ENCODE peak calls at places on chromosomes 2 and 18, in seven cellular contexts. N, O, U, G, Z, F and B are unnamed samples.

GRCh38 chr18:13313006-13313661 is 94.6 kb downstream of the LDLRAD4 start:
- DNase-seq in Z (no peak), U (no peak), O (no peak), G (no peak), F (no peak), N (no peak), B (no peak)

GRCh38 chr18:495017-495416 is 5.5 kb downstream of the COLEC12 start:
- DNase-seq in Z (no peak), F (no peak), O (no peak), N (no peak), G (no peak), U (no peak), B (no peak)

GRCh38 chr2:20351555-20352229 is 1.0 kb upstream of the PUM2 start:
- DNase-seq in O (peak; percentile 72), G (peak; percentile 49), U (no peak), Z (no peak), N (no peak), F (peak; percentile 33), B (no peak)

GRCh38 chr2:59354498-59354897 is 1113.4 kb upstream of the FANCL start:
- DNase-seq in O (no peak), N (no peak), Z (no peak), U (no peak), F (no peak), G (no peak), B (no peak)

GRCh38 chr18:48819781-48820482 is 130.8 kb downstream of the SMAD7 start:
- DNase-seq in G (no peak), O (no peak), N (no peak), Z (no peak), F (peak; percentile 1), U (peak; percentile 53), B (peak; percentile 44)

GRCh38 chr2:88481937-88482336 is 29.4 kb upstream of the FOXI3 start:
- DNase-seq in F (no peak), U (no peak), G (peak; percentile 85), Z (peak; percentile 24), N (peak; percentile 9), O (peak; percentile 3), B (no peak)

GRCh38 chr2:15756882-15757819 is 165.5 kb downstream of the DDX1 start:
- DNase-seq in Z (no peak), U (no peak), G (no peak), F (no peak), N (no peak), O (no peak), B (no peak)

GRCh38 chr18:10264260-10264659 is 190.2 kb upstream of the APCDD1 start:
- DNase-seq in O (no peak), G (no peak), Z (no peak), F (no peak), U (no peak), N (no peak), B (no peak)

GRCh38 chr2:94869131-94869530 is 2.1 kb upstream of the TEKT4 start:
- DNase-seq in U (no peak), F (no peak), O (no peak), G (no peak), Z (no peak), N (no peak), B (no peak)

GRCh38 chr2:227453810-227454209 is 18.1 kb upstream of the AGFG1 start:
- DNase-seq in U (no peak), Z (no peak), O (no peak), G (no peak), N (no peak), F (no peak), B (no peak)

GRCh38 chr2:236843604-236844003 is 242.1 kb upstream of the COPS8 start:
- DNase-seq in G (no peak), Z (no peak), O (no peak), F (no peak), U (no peak), N (no peak), B (no peak)

GRCh38 chr18:63051928-63052327 is 267.6 kb downstream of the BCL2 start:
- DNase-seq in G (no peak), F (no peak), Z (no peak), U (no peak), O (no peak), N (no peak), B (no peak)

GRCh38 chr2:156679820-156680219 is 243.6 kb downstream of the GPD2 start:
- DNase-seq in Z (no peak), U (no peak), O (no peak), N (no peak), F (no peak), G (no peak), B (no peak)

GRCh38 chr2:203804766-203805484 is 62.6 kb upstream of the CTLA4 start:
- DNase-seq in N (no peak), O (no peak), U (no peak), Z (peak; percentile 74), G (no peak), F (no peak), B (no peak)

GRCh38 chr2:129011466-129012061 is 692.9 kb upstream of the HS6ST1 start:
- DNase-seq in N (no peak), G (no peak), Z (no peak), O (no peak), U (no peak), F (no peak), B (no peak)

GRCh38 chr2:220619525-220620267 is 952.4 kb downstream of the EPHA4 start:
- DNase-seq in N (no peak), G (peak; percentile 96), F (no peak), Z (no peak), U (no peak), O (no peak), B (no peak)

DNA sequence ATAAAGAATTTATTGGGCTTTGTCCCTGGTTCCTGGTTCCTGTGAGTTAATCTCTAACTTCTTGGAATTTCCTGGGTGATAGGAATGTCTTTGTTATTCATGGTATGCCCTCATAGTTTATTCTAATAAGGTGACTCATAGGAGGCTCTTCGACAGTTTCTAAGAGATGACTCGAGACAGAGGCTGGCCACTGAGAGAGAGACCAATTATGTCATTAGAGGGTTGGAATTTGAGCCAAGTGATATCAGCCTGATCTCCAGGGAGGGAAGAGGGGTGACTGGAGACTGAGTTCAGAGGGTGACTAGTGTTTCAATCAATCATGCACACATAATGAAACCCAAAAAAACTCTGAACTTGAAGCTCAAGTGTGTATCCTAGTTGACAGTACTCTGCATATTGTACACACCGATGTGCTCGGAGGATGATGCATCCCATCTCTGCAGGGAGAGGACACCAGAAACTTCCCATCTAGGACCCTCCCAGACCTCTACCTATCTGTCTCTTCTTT is 185.7 kb downstream of the MTCL1 start:
- DNase-seq in O (peak; percentile 41), G (peak; percentile 99), N (peak; percentile 92), F (no peak), U (no peak), Z (peak; percentile 92), B (no peak)
- H3K27ac ChIP-seq in O (peak overlapping the region; percentile 78), G (peak overlapping the region; percentile 51), N (peak overlapping the region; percentile 68), F (no peak overlapping the region), U (no peak overlapping the region), Z (peak overlapping the region; percentile 44), B (no peak overlapping the region)

DNA sequence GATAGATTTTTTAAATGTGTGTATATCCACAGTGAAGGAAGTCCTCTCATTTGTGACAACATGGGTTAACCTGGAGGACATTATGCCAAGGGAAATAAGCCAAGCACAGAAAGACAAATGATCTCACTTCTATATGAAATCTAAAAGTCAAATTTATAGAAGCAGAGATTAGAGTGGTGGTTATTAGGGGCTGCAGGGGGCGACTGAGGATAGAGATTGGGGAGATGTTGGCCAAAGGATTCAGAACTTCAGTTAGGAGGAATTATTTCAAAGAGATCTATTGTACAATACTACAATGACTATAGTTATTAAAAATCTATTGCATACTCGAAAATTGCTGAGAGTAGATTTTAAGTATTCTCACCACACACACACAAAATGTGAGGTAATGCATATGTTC is 252.4 kb upstream of the SLC39A10 start:
- DNase-seq in N (no peak), O (no peak), G (no peak), Z (no peak), U (no peak), F (no peak), B (no peak)
- TF ChIP-seq CTCF in N (no peak), O (no peak), G (no peak), Z (peak; percentile 21), U (peak; percentile 22), F (no peak), B (no peak)

GRCh38 chr2:2165135-2165534 is 165.9 kb downstream of the MYT1L start:
- DNase-seq in F (no peak), N (no peak), G (no peak), Z (no peak), U (no peak), O (no peak), B (no peak)

GRCh38 chr2:2159336-2159735 is 171.7 kb downstream of the MYT1L start:
- DNase-seq in U (no peak), F (no peak), O (no peak), N (no peak), G (no peak), Z (no peak), B (no peak)

GRCh38 chr2:2158915-2159314 is 172.2 kb downstream of the MYT1L start:
- DNase-seq in F (no peak), G (no peak), Z (no peak), U (no peak), O (no peak), N (no peak), B (no peak)

GRCh38 chr2:2164326-2164917 is 166.7 kb downstream of the MYT1L start:
- DNase-seq in N (no peak), F (no peak), O (no peak), Z (no peak), U (no peak), G (no peak), B (no peak)

GRCh38 chr2:2161871-2162653 is 169.0 kb downstream of the MYT1L start:
- DNase-seq in Z (no peak), U (no peak), O (no peak), N (no peak), G (no peak), F (no peak), B (no peak)
- H3K27ac ChIP-seq in Z (no peak overlapping the region), U (no peak overlapping the region), O (no peak overlapping the region), N (no peak overlapping the region), G (no peak overlapping the region), F (no peak overlapping the region), B (no peak overlapping the region)

GRCh38 chr2:135744761-135745314 is 3.2 kb downstream of the UBXN4 start:
- DNase-seq in U (no peak), Z (peak; percentile 18), F (no peak), G (no peak), N (peak; percentile 44), O (peak; percentile 7), B (no peak)
- TF ChIP-seq CTCF in U (no peak), Z (peak; percentile 50), F (no peak), G (no peak), N (peak; percentile 48), O (no peak), B (no peak)

GRCh38 chr18:36811430-36811829 is 17.4 kb downstream of the TPGS2 start:
- DNase-seq in G (no peak), O (no peak), Z (no peak), F (no peak), N (no peak), U (no peak), B (no peak)
- H3K27ac ChIP-seq in G (no peak overlapping the region), O (no peak overlapping the region), Z (no peak overlapping the region), F (no peak overlapping the region), N (no peak overlapping the region), U (no peak overlapping the region), B (no peak overlapping the region)